ENCODE peak calls at places on chromosomes 7 and 10, in eight cellular contexts. One of them, this sample, is unnamed.

GRCh38 chr10:11105676-11106004 is 88.0 kb downstream of the CELF2 start:
- DNase-seq in left ventricle myocardium inferior: no peak
- DNase-seq in CD8-positive, alpha-beta T cell: no peak
- DNase-seq in PC-9: no peak
- DNase-seq in tibial nerve: no peak
- DNase-seq in heart right ventricle: no peak
- DNase-seq in endodermal cell: no peak
- DNase-seq in heart left ventricle: no peak
- DNase-seq in this sample: no peak

GRCh38 chr7:41130596-41131236 is 572.2 kb downstream of the INHBA start:
- DNase-seq in CD8-positive, alpha-beta T cell: no peak
- DNase-seq in PC-9: no peak
- DNase-seq in tibial nerve: no peak
- DNase-seq in left ventricle myocardium inferior: no peak
- DNase-seq in heart left ventricle: no peak
- DNase-seq in heart right ventricle: no peak
- DNase-seq in endodermal cell: no peak
- DNase-seq in this sample: no peak

GRCh38 chr10:57983226-57983870 is 284.3 kb downstream of the IPMK start:
- DNase-seq in heart right ventricle: no peak
- DNase-seq in CD8-positive, alpha-beta T cell: no peak
- DNase-seq in PC-9: no peak
- DNase-seq in tibial nerve: no peak
- DNase-seq in heart left ventricle: no peak
- DNase-seq in left ventricle myocardium inferior: no peak
- DNase-seq in endodermal cell: no peak
- DNase-seq in this sample: no peak

GRCh38 chr7:140596751-140597424 is 43.7 kb downstream of the DENND2A start:
- DNase-seq in heart left ventricle: no peak
- DNase-seq in left ventricle myocardium inferior: no peak
- DNase-seq in CD8-positive, alpha-beta T cell: no peak
- DNase-seq in tibial nerve: no peak
- DNase-seq in heart right ventricle: no peak
- DNase-seq in endodermal cell: no peak
- DNase-seq in PC-9: no peak
- DNase-seq in this sample: no peak

GRCh38 chr10:123974406-123974805 is 82.8 kb upstream of the CPXM2 start:
- DNase-seq in CD8-positive, alpha-beta T cell: no peak
- DNase-seq in heart left ventricle: no peak
- DNase-seq in left ventricle myocardium inferior: no peak
- DNase-seq in heart right ventricle: no peak
- DNase-seq in tibial nerve: no peak
- DNase-seq in PC-9: no peak
- DNase-seq in endodermal cell: no peak
- DNase-seq in this sample: no peak

GRCh38 chr7:21651697-21652096 is 108.9 kb downstream of the DNAH11 start:
- DNase-seq in endodermal cell: no peak
- DNase-seq in PC-9: no peak
- DNase-seq in tibial nerve: no peak
- DNase-seq in left ventricle myocardium inferior: no peak
- DNase-seq in heart right ventricle: no peak
- DNase-seq in CD8-positive, alpha-beta T cell: no peak
- DNase-seq in heart left ventricle: no peak
- DNase-seq in this sample: no peak

GRCh38 chr7:124032369-124033092 is at the start of gene TMEM229A:
- DNase-seq in endodermal cell: peak; percentile 90
- DNase-seq in CD8-positive, alpha-beta T cell: no peak
- DNase-seq in heart right ventricle: peak; percentile 3
- DNase-seq in PC-9: no peak
- DNase-seq in tibial nerve: no peak
- DNase-seq in left ventricle myocardium inferior: peak; percentile 15
- DNase-seq in heart left ventricle: peak; percentile 27
- DNase-seq in this sample: peak; percentile 48

GRCh38 chr10:63523015-63523414 is 1.8 kb downstream of the REEP3 start:
- DNase-seq in heart right ventricle: no peak
- DNase-seq in tibial nerve: no peak
- DNase-seq in heart left ventricle: no peak
- DNase-seq in CD8-positive, alpha-beta T cell: no peak
- DNase-seq in left ventricle myocardium inferior: no peak
- DNase-seq in endodermal cell: no peak
- DNase-seq in PC-9: no peak
- DNase-seq in this sample: no peak

GRCh38 chr10:86592413-86592812 is 61.9 kb upstream of the OPN4 start:
- DNase-seq in left ventricle myocardium inferior: no peak
- DNase-seq in heart right ventricle: no peak
- DNase-seq in CD8-positive, alpha-beta T cell: no peak
- DNase-seq in PC-9: peak; percentile 52
- DNase-seq in tibial nerve: no peak
- DNase-seq in endodermal cell: peak; percentile 69
- DNase-seq in heart left ventricle: peak; percentile 32
- DNase-seq in this sample: no peak

GRCh38 chr10:132942101-132942739 is at the start of gene CFAP46:
- DNase-seq in heart left ventricle: peak; percentile 73
- DNase-seq in CD8-positive, alpha-beta T cell: no peak
- DNase-seq in heart right ventricle: peak; percentile 72
- DNase-seq in left ventricle myocardium inferior: peak; percentile 57
- DNase-seq in tibial nerve: no peak
- DNase-seq in PC-9: no peak
- DNase-seq in endodermal cell: peak; percentile 93
- DNase-seq in this sample: no peak

GRCh38 chr7:107708956-107709355 is 35.0 kb upstream of the CBLL1 start:
- DNase-seq in CD8-positive, alpha-beta T cell: no peak
- DNase-seq in left ventricle myocardium inferior: no peak
- DNase-seq in heart right ventricle: no peak
- DNase-seq in heart left ventricle: no peak
- DNase-seq in tibial nerve: no peak
- DNase-seq in endodermal cell: no peak
- DNase-seq in PC-9: no peak
- DNase-seq in this sample: no peak

GRCh38 chr7:107700570-107700969 is 39.9 kb downstream of the SLC26A4 start:
- DNase-seq in left ventricle myocardium inferior: no peak
- DNase-seq in tibial nerve: no peak
- DNase-seq in PC-9: no peak
- DNase-seq in heart left ventricle: no peak
- DNase-seq in endodermal cell: no peak
- DNase-seq in CD8-positive, alpha-beta T cell: no peak
- DNase-seq in heart right ventricle: no peak
- DNase-seq in this sample: no peak

GRCh38 chr7:107703219-107703618 is 40.7 kb upstream of the CBLL1 start:
- DNase-seq in left ventricle myocardium inferior: no peak
- DNase-seq in endodermal cell: no peak
- DNase-seq in CD8-positive, alpha-beta T cell: no peak
- DNase-seq in PC-9: no peak
- DNase-seq in heart right ventricle: no peak
- DNase-seq in heart left ventricle: no peak
- DNase-seq in tibial nerve: no peak
- DNase-seq in this sample: no peak

GRCh38 chr7:107701191-107701590 is 40.6 kb downstream of the SLC26A4 start:
- DNase-seq in tibial nerve: no peak
- DNase-seq in endodermal cell: no peak
- DNase-seq in PC-9: no peak
- DNase-seq in heart right ventricle: no peak
- DNase-seq in CD8-positive, alpha-beta T cell: no peak
- DNase-seq in left ventricle myocardium inferior: no peak
- DNase-seq in heart left ventricle: no peak
- DNase-seq in this sample: no peak

DNA sequence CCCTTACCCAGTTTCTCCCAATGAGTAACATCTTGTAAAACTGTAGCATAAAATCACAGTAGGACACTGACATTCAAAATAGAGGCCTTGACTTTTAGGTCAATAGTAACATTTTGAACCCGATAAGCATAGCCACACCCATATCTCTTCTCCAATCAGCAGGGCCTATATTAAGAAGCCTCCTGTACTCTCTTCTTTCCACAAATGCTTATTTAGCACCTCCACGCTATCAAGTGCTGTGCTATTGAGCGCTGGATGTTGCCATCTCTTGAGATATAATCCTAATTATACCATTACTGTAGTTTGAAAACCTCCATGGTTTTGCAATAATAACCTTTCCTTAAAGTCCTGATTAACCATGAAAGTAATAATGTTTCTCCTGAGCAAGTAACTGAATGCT is 40.1 kb upstream of the CBLL1 start:
- DNase-seq in heart right ventricle: no peak
- DNase-seq in left ventricle myocardium inferior: no peak
- DNase-seq in PC-9: no peak
- DNase-seq in tibial nerve: no peak
- DNase-seq in heart left ventricle: no peak
- DNase-seq in CD8-positive, alpha-beta T cell: no peak
- DNase-seq in endodermal cell: no peak
- DNase-seq in this sample: no peak
- H3K4me1 ChIP-seq in heart right ventricle: no peaks in the 10 kb centered on the region
- H3K4me1 ChIP-seq in left ventricle myocardium inferior: peaks cover 14% of the 10 kb centered on the region
- H3K4me1 ChIP-seq in PC-9: no peaks in the 10 kb centered on the region
- H3K4me1 ChIP-seq in tibial nerve: no peaks in the 10 kb centered on the region
- H3K4me1 ChIP-seq in heart left ventricle: no peaks in the 10 kb centered on the region
- H3K4me1 ChIP-seq in CD8-positive, alpha-beta T cell: no peaks in the 10 kb centered on the region
- H3K4me1 ChIP-seq in endodermal cell: no peaks in the 10 kb centered on the region
- H3K4me1 ChIP-seq in this sample: no peaks in the 10 kb centered on the region

GRCh38 chr7:152178405-152179058 is 153.1 kb downstream of the GALNT11 start:
- DNase-seq in CD8-positive, alpha-beta T cell: no peak
- DNase-seq in PC-9: no peak
- DNase-seq in heart left ventricle: no peak
- DNase-seq in left ventricle myocardium inferior: no peak
- DNase-seq in endodermal cell: no peak
- DNase-seq in tibial nerve: no peak
- DNase-seq in heart right ventricle: no peak
- DNase-seq in this sample: no peak

GRCh38 chr7:152176797-152177196 is 151.3 kb downstream of the GALNT11 start:
- DNase-seq in CD8-positive, alpha-beta T cell: no peak
- DNase-seq in endodermal cell: no peak
- DNase-seq in PC-9: no peak
- DNase-seq in heart left ventricle: no peak
- DNase-seq in tibial nerve: no peak
- DNase-seq in heart right ventricle: no peak
- DNase-seq in left ventricle myocardium inferior: no peak
- DNase-seq in this sample: no peak

GRCh38 chr7:152177696-152178404 is 152.4 kb downstream of the GALNT11 start:
- DNase-seq in endodermal cell: no peak
- DNase-seq in left ventricle myocardium inferior: no peak
- DNase-seq in heart left ventricle: no peak
- DNase-seq in tibial nerve: no peak
- DNase-seq in heart right ventricle: no peak
- DNase-seq in CD8-positive, alpha-beta T cell: no peak
- DNase-seq in PC-9: no peak
- DNase-seq in this sample: no peak

GRCh38 chr7:152173372-152174070 is 148.0 kb downstream of the GALNT11 start:
- DNase-seq in heart right ventricle: no peak
- DNase-seq in PC-9: no peak
- DNase-seq in heart left ventricle: no peak
- DNase-seq in CD8-positive, alpha-beta T cell: no peak
- DNase-seq in endodermal cell: no peak
- DNase-seq in left ventricle myocardium inferior: no peak
- DNase-seq in tibial nerve: no peak
- DNase-seq in this sample: no peak
- TF ChIP-seq CTCF in heart right ventricle: no peak
- TF ChIP-seq CTCF in PC-9: peak; percentile 13
- TF ChIP-seq CTCF in heart left ventricle: no peak
- TF ChIP-seq CTCF in CD8-positive, alpha-beta T cell: no peak
- TF ChIP-seq CTCF in endodermal cell: peak; percentile 30
- TF ChIP-seq CTCF in left ventricle myocardium inferior: no peak
- TF ChIP-seq CTCF in tibial nerve: no peak
- TF ChIP-seq CTCF in this sample: no peak

DNA sequence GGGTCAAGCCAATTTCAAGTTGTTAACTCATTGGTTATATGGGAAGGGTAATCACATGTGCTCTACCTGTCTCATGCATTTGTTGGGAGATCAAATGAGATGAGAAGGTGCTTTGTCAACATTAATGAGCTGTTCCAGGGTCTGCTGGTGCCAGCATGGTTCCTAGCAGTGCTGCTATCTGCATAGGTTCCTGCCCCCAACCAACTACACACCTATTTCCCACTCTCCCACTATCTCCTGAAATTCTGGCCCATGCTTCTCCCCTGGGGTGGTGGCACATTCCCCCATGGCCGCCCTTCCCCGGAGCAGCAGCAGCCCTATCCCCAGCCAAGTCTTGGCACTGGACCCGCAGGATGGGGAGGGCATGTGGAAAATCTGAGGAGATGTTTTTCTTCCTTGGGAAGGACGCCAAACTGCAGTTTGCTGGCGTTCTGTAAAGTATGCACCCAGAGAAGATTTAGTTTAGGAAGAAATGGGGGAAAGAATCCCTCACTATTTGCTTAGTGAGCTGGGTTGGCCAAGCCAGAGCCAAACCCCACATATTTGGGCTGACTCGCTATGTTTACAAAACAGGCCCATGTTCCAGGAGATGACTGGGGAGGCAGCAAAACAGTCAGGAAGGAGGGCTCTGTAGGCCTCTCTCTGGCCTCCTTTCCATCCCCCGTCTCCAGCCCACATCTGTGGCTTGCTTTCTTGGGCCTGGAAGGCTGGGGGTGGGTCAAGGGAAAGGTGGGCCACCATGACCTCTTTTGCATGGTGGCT is 42.5 kb downstream of the PPP1R3C start:
- DNase-seq in tibial nerve: peak; percentile 28
- DNase-seq in heart right ventricle: peak; percentile 58
- DNase-seq in left ventricle myocardium inferior: peak; percentile 48
- DNase-seq in CD8-positive, alpha-beta T cell: no peak
- DNase-seq in PC-9: peak; percentile 40
- DNase-seq in heart left ventricle: peak; percentile 69
- DNase-seq in endodermal cell: no peak
- DNase-seq in this sample: peak; percentile 48
- H3K27ac ChIP-seq in tibial nerve: peak overlapping the region; percentile 84
- H3K27ac ChIP-seq in heart right ventricle: peak overlapping the region; percentile 93
- H3K27ac ChIP-seq in left ventricle myocardium inferior: peak overlapping the region; percentile 91
- H3K27ac ChIP-seq in CD8-positive, alpha-beta T cell: no peak overlapping the region
- H3K27ac ChIP-seq in PC-9: peak overlapping the region; percentile 43
- H3K27ac ChIP-seq in heart left ventricle: peak overlapping the region; percentile 85
- H3K27ac ChIP-seq in endodermal cell: no peak overlapping the region
- H3K27ac ChIP-seq in this sample: peak overlapping the region; percentile 65

GRCh38 chr7:101235050-101235449 is 2.6 kb downstream of the CLDN15 start:
- DNase-seq in heart left ventricle: no peak
- DNase-seq in PC-9: no peak
- DNase-seq in heart right ventricle: no peak
- DNase-seq in CD8-positive, alpha-beta T cell: no peak
- DNase-seq in tibial nerve: no peak
- DNase-seq in endodermal cell: peak; percentile 83
- DNase-seq in left ventricle myocardium inferior: no peak
- DNase-seq in this sample: no peak

GRCh38 chr7:101235522-101235921 is 2.1 kb downstream of the CLDN15 start:
- DNase-seq in left ventricle myocardium inferior: no peak
- DNase-seq in tibial nerve: no peak
- DNase-seq in heart left ventricle: no peak
- DNase-seq in CD8-positive, alpha-beta T cell: no peak
- DNase-seq in PC-9: no peak
- DNase-seq in heart right ventricle: no peak
- DNase-seq in endodermal cell: no peak
- DNase-seq in this sample: no peak

GRCh38 chr7:101234636-101235035 is 3.0 kb downstream of the CLDN15 start:
- DNase-seq in left ventricle myocardium inferior: no peak
- DNase-seq in heart left ventricle: no peak
- DNase-seq in heart right ventricle: no peak
- DNase-seq in PC-9: no peak
- DNase-seq in tibial nerve: no peak
- DNase-seq in endodermal cell: no peak
- DNase-seq in CD8-positive, alpha-beta T cell: no peak
- DNase-seq in this sample: no peak

GRCh38 chr7:101232141-101232821 is 5.3 kb downstream of the CLDN15 start:
- DNase-seq in tibial nerve: no peak
- DNase-seq in endodermal cell: peak; percentile 87
- DNase-seq in CD8-positive, alpha-beta T cell: no peak
- DNase-seq in heart right ventricle: no peak
- DNase-seq in PC-9: peak; percentile 92
- DNase-seq in heart left ventricle: peak; percentile 29
- DNase-seq in left ventricle myocardium inferior: no peak
- DNase-seq in this sample: peak; percentile 71

GRCh38 chr7:101233907-101234547 is 3.6 kb downstream of the CLDN15 start:
- DNase-seq in heart left ventricle: peak; percentile 15
- DNase-seq in CD8-positive, alpha-beta T cell: no peak
- DNase-seq in PC-9: no peak
- DNase-seq in left ventricle myocardium inferior: no peak
- DNase-seq in endodermal cell: no peak
- DNase-seq in heart right ventricle: no peak
- DNase-seq in tibial nerve: no peak
- DNase-seq in this sample: no peak
- H3K4me1 ChIP-seq in heart left ventricle: peaks cover 34% of the 10 kb centered on the region
- H3K4me1 ChIP-seq in CD8-positive, alpha-beta T cell: no peaks in the 10 kb centered on the region
- H3K4me1 ChIP-seq in PC-9: peaks cover 5% of the 10 kb centered on the region
- H3K4me1 ChIP-seq in left ventricle myocardium inferior: peaks cover 46% of the 10 kb centered on the region
- H3K4me1 ChIP-seq in endodermal cell: peaks cover 6% of the 10 kb centered on the region
- H3K4me1 ChIP-seq in heart right ventricle: peaks cover 34% of the 10 kb centered on the region
- H3K4me1 ChIP-seq in tibial nerve: peaks cover 14% of the 10 kb centered on the region
- H3K4me1 ChIP-seq in this sample: peaks cover 35% of the 10 kb centered on the region

This sample was measured in lower lobe of right lung.